ENCODE peak calls at places on chromosomes 6 and 20, in five cellular contexts. F is HFFc6, T is AG10803, J is uterus, E is progenitor cell of endocrine pancreas. Q is an unnamed sample.

GRCh38 chr20:33441142-33441955 is 2.2 kb downstream of the SNTA1 start:
- DNase-seq in T (no peak), J (no peak), F (no peak), E (no peak), Q (no peak)

GRCh38 chr6:43021270-43022047 is at the start of gene RRP36:
- DNase-seq in F (peak; percentile 66), T (peak; percentile 65), E (peak; percentile 49), J (peak; percentile 66), Q (peak; percentile 85)

GRCh38 chr6:36758516-36759176 is 61.0 kb downstream of the RAB44 start:
- DNase-seq in T (no peak), J (no peak), F (no peak), E (no peak), Q (no peak)

GRCh38 chr6:106972500-106972899 is 2.0 kb downstream of the CD24 start:
- DNase-seq in E (peak; percentile 28), J (no peak), F (no peak), T (no peak), Q (peak; percentile 43)

GRCh38 chr6:148422085-148422484 is 79.4 kb downstream of the SASH1 start:
- DNase-seq in F (no peak), T (no peak), J (no peak), E (no peak), Q (no peak)

GRCh38 chr6:131116755-131117360 is 18.4 kb upstream of the AKAP7 start:
- DNase-seq in J (no peak), T (peak; percentile 63), E (no peak), F (peak; percentile 46), Q (no peak)

GRCh38 chr20:48260370-48260769 is 475.1 kb upstream of the SULF2 start:
- DNase-seq in E (no peak), J (peak; percentile 49), T (no peak), F (no peak), Q (no peak)

GRCh38 chr6:34817337-34817910 is 25.5 kb downstream of the BLTP3A start:
- DNase-seq in F (no peak), T (peak; percentile 22), J (no peak), E (no peak), Q (no peak)

GRCh38 chr6:79196908-79197307 is 37.6 kb downstream of the HMGN3 start:
- DNase-seq in F (no peak), E (no peak), T (no peak), J (no peak), Q (no peak)

GRCh38 chr6:141598487-141598886 is 534.2 kb upstream of the GJE1 start:
- DNase-seq in T (peak; percentile 9), E (no peak), J (no peak), F (no peak), Q (no peak)

GRCh38 chr6:106591111-106591825 is 38.0 kb downstream of the RTN4IP1 start:
- DNase-seq in J (no peak), E (no peak), T (peak; percentile 93), F (peak; percentile 91), Q (no peak)

GRCh38 chr20:9723501-9723900 is 115.4 kb downstream of the PAK5 start:
- DNase-seq in T (no peak), F (no peak), J (no peak), E (no peak), Q (no peak)

GRCh38 chr6:159654483-159655098 is 38.5 kb downstream of the SOD2 start:
- DNase-seq in J (no peak), T (peak; percentile 74), F (peak; percentile 68), E (no peak), Q (no peak)

GRCh38 chr6:129353067-129353466 is 356.9 kb downstream of the ARHGAP18 start:
- DNase-seq in J (no peak), E (no peak), T (no peak), F (no peak), Q (no peak)

GRCh38 chr6:35739645-35740517 is 3.0 kb downstream of the ARMC12 start:
- DNase-seq in F (no peak), T (no peak), J (no peak), E (no peak), Q (no peak)

GRCh38 chr20:32515631-32516101 is 69.5 kb downstream of the NOL4L start:
- DNase-seq in T (no peak), E (no peak), F (no peak), J (no peak), Q (no peak)

GRCh38 chr6:107607109-107607508 is 117.2 kb downstream of the SOBP start:
- DNase-seq in F (no peak), T (peak; percentile 13), J (peak; percentile 59), E (no peak), Q (no peak)

GRCh38 chr6:26025047-26025893 is 62.0 kb upstream of the HFE start:
- DNase-seq in F (peak; percentile 81), E (no peak), J (no peak), T (peak; percentile 63), Q (no peak)

GRCh38 chr6:17385660-17386059 is 7.7 kb upstream of the CAP2 start:
- DNase-seq in T (peak; percentile 42), F (no peak), J (no peak), E (no peak), Q (no peak)

GRCh38 chr20:17660667-17661066 is 21.4 kb downstream of the RRBP1 start:
- DNase-seq in J (peak; percentile 8), T (no peak), E (no peak), F (no peak), Q (no peak)

GRCh38 chr6:6006428-6007310 is at the start of gene NRN1:
- DNase-seq in J (no peak), T (peak; percentile 77), E (no peak), F (no peak), Q (peak; percentile 31)

GRCh38 chr6:79520534-79520933 is 16.7 kb downstream of the LCA5 start:
- DNase-seq in T (no peak), E (no peak), J (no peak), F (no peak), Q (no peak)

GRCh38 chr20:25723975-25724374 is 27.3 kb upstream of the ZNF337 start:
- DNase-seq in F (no peak), E (no peak), T (no peak), J (no peak), Q (no peak)

GRCh38 chr6:155676346-155676745 is 220.7 kb upstream of the NOX3 start:
- DNase-seq in J (no peak), T (no peak), F (no peak), E (no peak), Q (no peak)

GRCh38 chr6:17450825-17451224 is 57.4 kb downstream of the CAP2 start:
- DNase-seq in J (no peak), F (no peak), E (no peak), T (no peak), Q (no peak)

GRCh38 chr6:55562318-55562717 is 16.7 kb downstream of the HMGCLL1 start:
- DNase-seq in J (no peak), E (no peak), T (no peak), F (no peak), Q (no peak)

GRCh38 chr6:34358389-34358906 is 34.0 kb downstream of the NUDT3 start:
- DNase-seq in E (no peak), T (peak; percentile 56), J (no peak), F (peak; percentile 23), Q (peak; percentile 44)

GRCh38 chr20:63306673-63307537 is 13.9 kb downstream of the COL20A1 start:
- DNase-seq in E (no peak), F (no peak), J (no peak), T (no peak), Q (no peak)

GRCh38 chr6:93416575-93417420 is 2.6 kb downstream of the EPHA7 start:
- DNase-seq in F (no peak), J (no peak), T (no peak), E (peak; percentile 19), Q (peak; percentile 60)

GRCh38 chr20:58981564-58982364 is 708 bp downstream of the NELFCD start:
- DNase-seq in T (no peak), E (no peak), J (no peak), F (peak; percentile 22), Q (no peak)

GRCh38 chr6:44681782-44682181 is 294.3 kb downstream of the CDC5L start:
- DNase-seq in J (no peak), E (no peak), T (no peak), F (no peak), Q (no peak)

GRCh38 chr20:5545381-5545941 is 204.7 kb upstream of the SHLD1 start:
- DNase-seq in J (no peak), T (no peak), E (no peak), F (no peak), Q (no peak)

GRCh38 chr20:18313410-18313809 is 25.1 kb downstream of the ZNF133 start:
- DNase-seq in E (no peak), F (no peak), T (no peak), J (no peak), Q (no peak)

GRCh38 chr20:46253391-46253790 is 54.9 kb downstream of the CDH22 start:
- DNase-seq in T (no peak), E (no peak), J (no peak), F (no peak), Q (peak; percentile 49)

GRCh38 chr20:2207770-2208097 is 88.1 kb upstream of the TGM3 start:
- DNase-seq in E (no peak), J (no peak), F (no peak), T (no peak), Q (no peak)
- TF ChIP-seq CTCF in E (peak; percentile 1), J (no peak), F (peak; percentile 56), T (no peak), Q (no peak)

GRCh38 chr6:125547320-125547843 is 202.1 kb upstream of the HEY2 start:
- DNase-seq in T (no peak), E (no peak), J (no peak), F (no peak), Q (no peak)

GRCh38 chr6:125544819-125545218 is 204.6 kb upstream of the HEY2 start:
- DNase-seq in F (no peak), E (no peak), T (no peak), J (no peak), Q (no peak)

GRCh38 chr6:125549202-125549884 is 200.1 kb upstream of the HEY2 start:
- DNase-seq in T (no peak), J (no peak), E (no peak), F (no peak), Q (no peak)

GRCh38 chr6:125550892-125551291 is 198.5 kb upstream of the HEY2 start:
- DNase-seq in T (no peak), J (no peak), E (no peak), F (no peak), Q (no peak)

DNA sequence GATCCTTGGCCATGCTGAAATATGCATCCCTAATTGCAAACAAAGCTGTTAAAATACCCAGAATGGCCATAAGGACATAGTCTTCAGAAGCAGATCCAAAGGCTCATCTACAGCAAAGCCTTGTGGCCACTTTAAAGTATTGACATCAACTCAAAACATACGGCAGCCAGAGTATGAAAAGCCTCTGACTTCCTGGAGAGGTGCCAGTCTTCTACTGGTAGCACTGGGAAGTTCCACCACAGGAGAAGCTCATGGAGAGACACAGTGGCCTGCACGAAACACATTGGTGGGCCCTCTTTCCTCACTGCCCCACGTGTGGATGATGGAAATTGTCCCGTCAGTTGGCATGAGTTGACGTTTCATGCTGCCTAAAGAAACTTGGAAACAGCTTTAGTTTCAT is 202.6 kb upstream of the HEY2 start:
- DNase-seq in J (no peak), F (no peak), E (no peak), T (peak; percentile 16), Q (no peak)
- TF ChIP-seq CTCF in J (no peak), F (no peak), E (no peak), T (peak; percentile 25), Q (no peak)

GRCh38 chr6:138357928-138358327 is 19.8 kb upstream of the SMIM28 start:
- DNase-seq in F (no peak), J (no peak), T (no peak), E (no peak), Q (no peak)
- TF ChIP-seq CTCF in F (no peak), J (no peak), T (no peak), E (no peak), Q (no peak)

GRCh38 chr6:156752666-156753301 is 24.4 kb upstream of the ARID1B start:
- DNase-seq in J (no peak), F (no peak), T (no peak), E (no peak), Q (no peak)
- TF ChIP-seq CTCF in J (no peak), F (peak; percentile 21), T (peak; percentile 31), E (peak; percentile 18), Q (no peak)